ENCODE peak calls at places on chromosomes 2 and 18, in four cellular contexts. F, U, H and A are unnamed samples.

GRCh38 chr2:160822006-160822405 is 328.4 kb upstream of the RBMS1 start:
- DNase-seq in F (no peak), U (no peak), H (no peak), A (no peak)

GRCh38 chr18:44393406-44393805 is 287.3 kb upstream of the SETBP1 start:
- DNase-seq in F (no peak), U (no peak), H (no peak), A (no peak)

GRCh38 chr18:40841063-40841462 is 1114.0 kb upstream of the PIK3C3 start:
- DNase-seq in F (no peak), U (no peak), H (no peak), A (no peak)

GRCh38 chr2:129905664-129906081 is 73.8 kb upstream of the RAB6C start:
- DNase-seq in F (no peak), U (no peak), H (no peak), A (no peak)

GRCh38 chr2:134845719-134846118 is 7.3 kb downstream of the ACMSD start:
- DNase-seq in F (no peak), U (no peak), H (peak), A (no peak)

GRCh38 chr2:164655750-164656149 is 34.5 kb upstream of the GRB14 start:
- DNase-seq in F (no peak), U (no peak), H (no peak), A (no peak)

GRCh38 chr2:187037310-187037709 is 188.3 kb upstream of the ZSWIM2 start:
- DNase-seq in F (no peak), U (no peak), H (no peak), A (no peak)

GRCh38 chr18:39966275-39966674 is 1988.8 kb upstream of the PIK3C3 start:
- DNase-seq in F (no peak), U (no peak), H (no peak), A (no peak)

GRCh38 chr2:39704540-39704939 is 38.8 kb downstream of the TMEM178A start:
- DNase-seq in F (no peak), U (no peak), H (no peak), A (no peak)

GRCh38 chr2:222714361-222715256 is 43.2 kb downstream of the MOGAT1 start:
- DNase-seq in F (no peak), U (no peak), H (no peak), A (no peak)
- TF ChIP-seq RAD21 in F (no peak), U (no peak), H (no peak), A (no peak)

GRCh38 chr2:54570321-54570881 is 114.3 kb downstream of the SPTBN1 start:
- DNase-seq in F (no peak), U (no peak), H (no peak), A (no peak)
- H3K4me3 ChIP-seq in F (peak), U (no peak), H (no peak), A (no peak)

DNA sequence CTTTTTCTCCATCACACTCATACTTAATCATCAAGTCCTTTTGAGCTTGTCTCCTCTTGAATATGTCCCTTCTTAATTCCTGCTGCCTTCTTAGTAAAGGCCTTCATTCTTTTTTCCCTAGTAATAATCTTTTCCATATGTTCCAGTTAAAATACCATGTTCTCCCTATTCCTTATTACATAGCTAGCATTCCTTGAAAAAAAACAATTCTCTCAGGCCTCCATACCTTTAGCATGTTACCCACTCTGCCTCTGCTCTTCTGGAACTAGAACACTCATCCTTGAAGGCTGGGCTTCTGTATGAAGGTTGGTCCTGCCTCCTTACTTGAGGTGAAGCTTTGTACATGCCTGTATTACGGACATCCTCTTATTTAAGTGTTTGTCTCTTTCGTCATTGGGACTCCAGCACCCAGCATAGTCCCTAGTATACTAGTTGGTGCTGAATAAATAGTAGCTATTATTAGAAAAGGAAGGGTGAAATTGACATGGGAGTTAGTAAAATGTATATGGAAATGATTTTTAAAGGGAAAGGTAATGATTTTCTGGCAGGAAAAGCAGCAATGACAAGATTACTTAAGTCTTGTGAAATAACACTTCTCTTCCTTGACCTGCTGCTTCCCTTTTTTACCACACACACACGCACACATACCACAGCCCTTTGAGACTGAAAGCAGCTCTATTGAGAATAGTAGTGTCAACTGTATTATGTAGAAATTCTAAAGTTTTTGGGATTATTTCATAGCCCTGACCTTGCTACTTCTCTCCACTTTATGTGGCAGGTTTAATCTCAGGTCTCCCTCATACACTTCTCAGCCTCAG is 45.6 kb downstream of the REL start:
- DNase-seq in F (no peak), U (no peak), H (peak), A (no peak)
- TF ChIP-seq RAD21 in F (no peak), U (no peak), H (no peak), A (no peak)

DNA sequence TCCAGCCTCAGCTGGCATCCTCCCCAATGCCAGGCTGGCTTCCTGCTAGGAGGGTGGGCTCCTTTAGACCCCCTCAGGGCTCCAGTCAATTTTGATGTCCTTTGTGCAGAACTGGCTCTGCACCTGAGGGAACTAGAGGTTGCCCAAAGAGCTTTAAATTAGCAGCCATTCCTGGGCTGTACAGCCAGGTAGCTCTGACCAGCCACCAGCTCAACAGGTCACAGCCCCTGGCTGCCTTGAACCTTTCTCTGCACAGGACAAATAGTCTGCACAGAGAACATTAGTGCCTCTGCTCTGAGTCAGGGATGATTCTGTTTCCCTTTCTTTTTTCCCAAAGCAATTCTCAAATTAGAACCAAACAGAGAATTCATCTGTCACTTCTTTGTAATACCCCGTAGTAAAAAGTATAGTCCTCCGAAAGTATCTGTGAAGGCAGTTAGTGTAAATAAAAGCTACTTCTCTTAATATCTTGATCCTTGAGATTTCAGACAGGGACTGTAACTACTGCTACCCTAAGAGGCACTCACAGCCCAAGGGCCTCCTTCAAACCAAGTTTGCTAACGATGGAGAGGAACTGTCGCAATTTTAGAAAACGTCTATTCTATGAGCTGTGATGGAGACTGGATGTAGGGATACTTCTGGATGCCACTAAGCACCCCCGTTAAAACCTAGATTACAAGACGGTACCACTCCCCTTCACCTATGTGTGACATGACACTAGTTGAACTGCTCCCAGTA is 3.0 kb downstream of the TTC32 start:
- DNase-seq in F (no peak), U (peak), H (no peak), A (no peak)
- H3K4me3 ChIP-seq in F (no peak), U (peak), H (no peak), A (no peak)

GRCh38 chr2:158487419-158487818 is 30.7 kb downstream of the PKP4 start:
- DNase-seq in F (no peak), U (no peak), H (peak), A (no peak)
- TF ChIP-seq RAD21 in F (no peak), U (no peak), H (no peak), A (no peak)

GRCh38 chr2:218033590-218034496 is 31.0 kb upstream of the TNS1 start:
- DNase-seq in F (no peak), U (no peak), H (no peak), A (no peak)
- H3K4me3 ChIP-seq in F (no peak), U (no peak), H (no peak), A (no peak)

GRCh38 chr2:111656893-111657292 is 227.1 kb downstream of the ANAPC1 start:
- DNase-seq in F (no peak), U (no peak), H (no peak), A (no peak)

GRCh38 chr2:111654829-111655228 is 229.2 kb downstream of the ANAPC1 start:
- DNase-seq in F (no peak), U (no peak), H (no peak), A (no peak)

GRCh38 chr2:111657351-111657975 is 226.5 kb downstream of the ANAPC1 start:
- DNase-seq in F (no peak), U (no peak), H (no peak), A (no peak)

GRCh38 chr2:111653913-111654312 is 230.1 kb downstream of the ANAPC1 start:
- DNase-seq in F (no peak), U (no peak), H (no peak), A (no peak)

GRCh38 chr2:111656436-111656835 is 227.6 kb downstream of the ANAPC1 start:
- DNase-seq in F (no peak), U (no peak), H (no peak), A (no peak)
- TF ChIP-seq RAD21 in F (no peak), U (no peak), H (no peak), A (no peak)

GRCh38 chr2:104856973-104857261 is 3.0 kb downstream of the POU3F3 start:
- DNase-seq in F (no peak), U (no peak), H (no peak), A (no peak)
- H3K4me3 ChIP-seq in F (peak), U (no peak), H (no peak), A (no peak)